ENCODE peak calls at places on chromosomes 5 and 9, in six cellular contexts. B, R, A, M, W and Z are unnamed samples.

GRCh38 chr5:71938886-71939285 is 168.4 kb upstream of the MAP1B start:
- DNase-seq in R (no peak), W (no peak), A (no peak), B (no peak), M (no peak), Z (peak)

GRCh38 chr5:140965905-140966292 is 377 bp upstream of the PCDHAC2 start:
- DNase-seq in B (no peak), A (no peak), W (no peak), M (no peak), R (no peak), Z (no peak)

GRCh38 chr5:100792781-100793180 is 110.3 kb downstream of the ST8SIA4 start:
- DNase-seq in R (no peak), M (no peak), A (no peak), B (no peak), W (no peak), Z (no peak)

GRCh38 chr9:94175669-94176068 is 83.4 kb upstream of the ZNF169 start:
- DNase-seq in A (no peak), R (no peak), M (no peak), W (no peak), B (peak), Z (no peak)

GRCh38 chr5:147177125-147177840 is 57.5 kb upstream of the STK32A start:
- DNase-seq in B (peak), M (no peak), R (no peak), A (no peak), W (no peak), Z (peak)

GRCh38 chr9:28909526-28909925 is 1336.2 kb upstream of the C9orf72 start:
- DNase-seq in W (no peak), R (no peak), M (no peak), B (no peak), A (no peak), Z (no peak)

GRCh38 chr5:73792687-73793320 is 166.8 kb downstream of the ARHGEF28 start:
- DNase-seq in R (no peak), W (peak), M (peak), B (peak), A (peak), Z (peak)

GRCh38 chr9:116327702-116328440 is 174.3 kb downstream of the PAPPA start:
- DNase-seq in B (peak), A (no peak), R (no peak), M (no peak), W (no peak), Z (peak)

GRCh38 chr9:13023498-13023897 is 248.7 kb downstream of the LURAP1L start:
- DNase-seq in R (no peak), W (no peak), A (no peak), M (no peak), B (peak), Z (peak)

GRCh38 chr5:59716029-59716428 is 177.5 kb downstream of the PDE4D start:
- DNase-seq in R (no peak), B (peak), W (no peak), A (no peak), M (no peak), Z (no peak)

GRCh38 chr5:72848474-72849428 is 32.3 kb downstream of the TNPO1 start:
- DNase-seq in M (peak), B (peak), R (peak), A (peak), W (peak), Z (peak)

GRCh38 chr5:73625905-73626811 is at the start of gene ARHGEF28:
- DNase-seq in B (peak), M (peak), W (no peak), A (peak), R (peak), Z (peak)

GRCh38 chr5:148807845-148808244 is 18.6 kb upstream of the ADRB2 start:
- DNase-seq in R (no peak), M (no peak), A (no peak), B (peak), W (no peak), Z (peak)

GRCh38 chr9:129584136-129584535 is 36.8 kb downstream of the C9orf50 start:
- DNase-seq in A (peak), M (peak), R (peak), B (peak), W (peak), Z (peak)

GRCh38 chr5:172644229-172644628 is 3.2 kb downstream of the NEURL1B start:
- DNase-seq in B (no peak), A (no peak), W (no peak), R (no peak), M (no peak), Z (no peak)

GRCh38 chr9:107711528-107711927 is 222.0 kb upstream of the KLF4 start:
- DNase-seq in B (peak), W (no peak), A (no peak), R (no peak), M (no peak), Z (peak)

GRCh38 chr5:143749581-143750204 is 62.3 kb upstream of the HMHB1 start:
- DNase-seq in M (no peak), R (no peak), B (peak), A (no peak), W (no peak), Z (no peak)

GRCh38 chr5:28390341-28390740 is 1352.0 kb upstream of the CDH9 start:
- DNase-seq in M (no peak), A (no peak), R (no peak), B (no peak), W (no peak), Z (no peak)

GRCh38 chr5:1670342-1670741 is 129.3 kb downstream of the MRPL36 start:
- DNase-seq in W (no peak), M (no peak), R (no peak), A (no peak), B (peak), Z (no peak)

GRCh38 chr9:80156262-80156661 is 584.5 kb downstream of the TLE4 start:
- DNase-seq in R (no peak), A (no peak), W (no peak), M (no peak), B (no peak), Z (no peak)

GRCh38 chr5:84384604-84385575 is at the start of gene EDIL3:
- DNase-seq in W (no peak), M (no peak), B (peak), R (peak), A (peak), Z (peak)